ENCODE peak calls at places on chromosomes 5 and 9, in five cellular contexts. One of them, this sample, is unnamed.

GRCh38 chr9:79611091-79611614 is 39.4 kb downstream of the TLE4 start:
- DNase-seq in H9: no peak
- DNase-seq in mesenchymal stem cell: peak; percentile 80
- DNase-seq in neuronal stem cell: peak; percentile 69
- DNase-seq in H1: no peak
- DNase-seq in this sample: no peak

GRCh38 chr5:42720242-42720641 is 36.4 kb upstream of the CCDC152 start:
- DNase-seq in H9: no peak
- DNase-seq in mesenchymal stem cell: peak; percentile 12
- DNase-seq in neuronal stem cell: no peak
- DNase-seq in H1: no peak
- DNase-seq in this sample: peak; percentile 32

GRCh38 chr5:36442796-36443195 is 141.1 kb upstream of the RANBP3L start:
- DNase-seq in H9: no peak
- DNase-seq in mesenchymal stem cell: peak; percentile 3
- DNase-seq in neuronal stem cell: no peak
- DNase-seq in H1: no peak
- DNase-seq in this sample: no peak

GRCh38 chr5:135034186-135034962 is at the start of gene PITX1:
- DNase-seq in H9: peak; percentile 66
- DNase-seq in mesenchymal stem cell: peak; percentile 68
- DNase-seq in neuronal stem cell: peak; percentile 64
- DNase-seq in H1: peak; percentile 80
- DNase-seq in this sample: no peak

GRCh38 chr9:133971121-133971951 is 20.8 kb downstream of the VAV2 start:
- DNase-seq in H9: no peak
- DNase-seq in mesenchymal stem cell: no peak
- DNase-seq in neuronal stem cell: no peak
- DNase-seq in H1: no peak
- DNase-seq in this sample: no peak

GRCh38 chr9:33320568-33321261 is 30.4 kb downstream of the NFX1 start:
- DNase-seq in H9: no peak
- DNase-seq in mesenchymal stem cell: peak; percentile 95
- DNase-seq in neuronal stem cell: no peak
- DNase-seq in H1: no peak
- DNase-seq in this sample: peak; percentile 40

GRCh38 chr5:78511116-78511906 is 137.3 kb downstream of the LHFPL2 start:
- DNase-seq in H9: no peak
- DNase-seq in mesenchymal stem cell: no peak
- DNase-seq in neuronal stem cell: no peak
- DNase-seq in H1: no peak
- DNase-seq in this sample: no peak

GRCh38 chr9:37611961-37612360 is 19.6 kb upstream of the TOMM5 start:
- DNase-seq in H9: no peak
- DNase-seq in mesenchymal stem cell: no peak
- DNase-seq in neuronal stem cell: no peak
- DNase-seq in H1: no peak
- DNase-seq in this sample: no peak

GRCh38 chr9:98311541-98311940 is 56.1 kb upstream of the TBC1D2 start:
- DNase-seq in H9: no peak
- DNase-seq in mesenchymal stem cell: no peak
- DNase-seq in neuronal stem cell: no peak
- DNase-seq in H1: no peak
- DNase-seq in this sample: no peak

GRCh38 chr9:137955224-137955570 is 77.6 kb downstream of the CACNA1B start:
- DNase-seq in H9: no peak
- DNase-seq in mesenchymal stem cell: no peak
- DNase-seq in neuronal stem cell: no peak
- DNase-seq in H1: no peak
- DNase-seq in this sample: no peak

GRCh38 chr5:140966293-140967225 is at the start of gene PCDHAC2:
- DNase-seq in H9: peak; percentile 83
- DNase-seq in mesenchymal stem cell: peak; percentile 73
- DNase-seq in neuronal stem cell: peak; percentile 51
- DNase-seq in H1: peak; percentile 83
- DNase-seq in this sample: no peak

GRCh38 chr9:81408951-81409350 is 280.4 kb downstream of the TLE1 start:
- DNase-seq in H9: no peak
- DNase-seq in mesenchymal stem cell: no peak
- DNase-seq in neuronal stem cell: no peak
- DNase-seq in H1: no peak
- DNase-seq in this sample: no peak

GRCh38 chr9:81411961-81412360 is 277.4 kb downstream of the TLE1 start:
- DNase-seq in H9: no peak
- DNase-seq in mesenchymal stem cell: peak; percentile 12
- DNase-seq in neuronal stem cell: no peak
- DNase-seq in H1: no peak
- DNase-seq in this sample: no peak

GRCh38 chr9:81414836-81415235 is 274.5 kb downstream of the TLE1 start:
- DNase-seq in H9: no peak
- DNase-seq in mesenchymal stem cell: peak; percentile 15
- DNase-seq in neuronal stem cell: no peak
- DNase-seq in H1: no peak
- DNase-seq in this sample: no peak

GRCh38 chr9:81405199-81405598 is 284.1 kb downstream of the TLE1 start:
- DNase-seq in H9: no peak
- DNase-seq in mesenchymal stem cell: no peak
- DNase-seq in neuronal stem cell: no peak
- DNase-seq in H1: no peak
- DNase-seq in this sample: no peak

GRCh38 chr9:81410201-81410600 is 279.1 kb downstream of the TLE1 start:
- DNase-seq in H9: no peak
- DNase-seq in mesenchymal stem cell: peak; percentile 70
- DNase-seq in neuronal stem cell: no peak
- DNase-seq in H1: no peak
- DNase-seq in this sample: peak; percentile 90
- H2BK12ac ChIP-seq in H9: no peak overlapping the region
- H2BK12ac ChIP-seq in mesenchymal stem cell: peak overlapping the region; percentile 54
- H2BK12ac ChIP-seq in neuronal stem cell: no peak overlapping the region
- H2BK12ac ChIP-seq in H1: no peak overlapping the region
- H2BK12ac ChIP-seq in this sample: no peak overlapping the region

DNA sequence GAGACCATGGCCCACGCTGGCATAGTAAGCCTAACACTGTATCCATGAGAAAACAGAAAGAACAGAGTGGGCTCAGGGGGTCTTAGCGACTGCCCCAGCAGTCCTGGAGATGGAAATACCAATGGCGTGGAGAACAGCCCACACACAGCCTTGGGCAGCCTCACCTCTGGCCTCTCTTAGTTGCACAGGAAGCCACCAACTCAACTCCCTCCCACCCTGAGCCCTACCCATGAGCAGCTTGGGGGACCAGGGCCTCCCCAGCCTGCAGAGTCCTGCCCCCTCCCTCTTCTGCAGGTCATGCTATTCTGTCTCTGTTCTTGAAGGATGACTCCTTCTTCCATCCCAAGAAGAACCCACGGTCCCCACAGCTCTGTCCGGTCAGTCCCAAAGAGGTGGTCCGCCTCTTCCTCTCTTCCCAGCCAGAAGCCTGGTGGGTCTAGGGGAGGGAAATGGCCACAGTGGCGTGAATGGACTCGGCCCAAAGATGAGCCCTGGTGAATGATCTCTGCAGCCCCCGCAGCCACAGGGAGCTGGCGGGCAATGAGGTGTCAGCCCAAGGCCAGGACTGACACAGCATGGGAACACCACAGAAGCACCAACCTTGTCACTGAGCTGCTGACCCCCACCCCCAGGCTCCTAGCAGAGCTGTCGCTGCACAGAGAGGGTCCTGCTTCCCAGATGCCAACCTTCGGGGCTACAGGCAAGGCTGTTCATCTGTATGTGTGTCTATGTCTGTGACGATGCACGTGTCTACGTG is 131.2 kb downstream of the ROR2 start:
- DNase-seq in H9: no peak
- DNase-seq in mesenchymal stem cell: no peak
- DNase-seq in neuronal stem cell: no peak
- DNase-seq in H1: no peak
- DNase-seq in this sample: no peak
- H3K18ac ChIP-seq in H9: no peak overlapping the region
- H3K18ac ChIP-seq in mesenchymal stem cell: peak overlapping the region; percentile 70
- H3K18ac ChIP-seq in neuronal stem cell: peak overlapping the region; percentile 38
- H3K18ac ChIP-seq in H1: no peak overlapping the region
- H3K18ac ChIP-seq in this sample: no peak overlapping the region

GRCh38 chr9:131738293-131738692 is 1.6 kb downstream of the RAPGEF1 start:
- DNase-seq in H9: no peak
- DNase-seq in mesenchymal stem cell: no peak
- DNase-seq in neuronal stem cell: no peak
- DNase-seq in H1: no peak
- DNase-seq in this sample: no peak
- H3K27ac ChIP-seq in H9: no peak overlapping the region
- H3K27ac ChIP-seq in mesenchymal stem cell: no peak overlapping the region
- H3K27ac ChIP-seq in neuronal stem cell: no peak overlapping the region
- H3K27ac ChIP-seq in H1: no peak overlapping the region
- H3K27ac ChIP-seq in this sample: no peak overlapping the region

DNA sequence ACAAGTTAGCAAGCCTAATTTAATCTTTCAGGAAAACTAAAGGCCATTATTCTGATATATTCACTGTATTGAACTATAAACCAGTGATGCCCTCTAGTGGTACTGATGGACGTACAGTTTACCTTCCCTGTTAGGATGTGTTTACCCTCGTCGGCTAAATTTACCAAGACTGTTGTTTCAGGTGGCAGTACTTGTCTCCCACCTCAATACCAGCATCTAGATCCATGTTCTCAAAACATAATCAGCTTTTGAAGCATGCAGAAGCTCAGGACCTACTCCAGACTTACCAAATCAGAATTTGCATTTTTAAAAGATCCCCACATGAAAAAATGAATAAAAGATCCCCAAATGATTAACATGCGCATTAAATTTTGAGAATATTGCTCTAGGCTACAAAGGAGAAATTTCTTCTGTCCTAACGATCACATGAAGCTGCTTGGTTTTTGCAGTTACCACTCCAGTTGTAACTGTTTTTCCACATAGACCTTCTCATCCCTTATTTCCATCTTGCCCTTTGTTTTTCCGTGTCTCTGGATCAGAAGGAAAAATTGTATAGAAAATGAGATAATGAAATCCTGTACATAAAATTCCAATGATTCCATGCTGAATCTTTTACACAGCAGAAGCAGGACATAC is 3.2 kb upstream of the BAAT start:
- DNase-seq in H9: no peak
- DNase-seq in mesenchymal stem cell: peak; percentile 55
- DNase-seq in neuronal stem cell: no peak
- DNase-seq in H1: no peak
- DNase-seq in this sample: peak; percentile 12
- H2BK12ac ChIP-seq in H9: no peak overlapping the region
- H2BK12ac ChIP-seq in mesenchymal stem cell: no peak overlapping the region
- H2BK12ac ChIP-seq in neuronal stem cell: no peak overlapping the region
- H2BK12ac ChIP-seq in H1: no peak overlapping the region
- H2BK12ac ChIP-seq in this sample: no peak overlapping the region

DNA sequence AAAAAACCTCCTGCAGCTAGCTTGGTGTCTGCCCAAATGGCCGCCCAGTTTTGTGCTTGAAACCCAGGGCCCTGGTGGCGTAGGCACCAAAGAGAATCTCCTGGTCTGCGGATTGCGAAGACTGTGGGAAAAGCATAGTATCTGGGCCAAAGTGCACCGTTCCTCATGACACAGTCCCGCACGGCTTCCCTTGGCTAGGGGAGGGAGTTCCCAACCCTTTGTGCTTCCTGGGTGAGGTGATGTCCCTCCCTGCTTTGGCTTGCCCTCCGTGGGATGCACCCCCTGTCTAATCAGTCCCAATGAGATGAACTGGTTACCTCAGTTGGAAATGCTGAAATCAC is 83.0 kb upstream of the JAK2 start:
- DNase-seq in H9: peak; percentile 36
- DNase-seq in mesenchymal stem cell: no peak
- DNase-seq in neuronal stem cell: no peak
- DNase-seq in H1: no peak
- DNase-seq in this sample: peak; percentile 64
- H3K18ac ChIP-seq in H9: peak overlapping the region; percentile 62
- H3K18ac ChIP-seq in mesenchymal stem cell: no peak overlapping the region
- H3K18ac ChIP-seq in neuronal stem cell: no peak overlapping the region
- H3K18ac ChIP-seq in H1: no peak overlapping the region
- H3K18ac ChIP-seq in this sample: no peak overlapping the region

DNA sequence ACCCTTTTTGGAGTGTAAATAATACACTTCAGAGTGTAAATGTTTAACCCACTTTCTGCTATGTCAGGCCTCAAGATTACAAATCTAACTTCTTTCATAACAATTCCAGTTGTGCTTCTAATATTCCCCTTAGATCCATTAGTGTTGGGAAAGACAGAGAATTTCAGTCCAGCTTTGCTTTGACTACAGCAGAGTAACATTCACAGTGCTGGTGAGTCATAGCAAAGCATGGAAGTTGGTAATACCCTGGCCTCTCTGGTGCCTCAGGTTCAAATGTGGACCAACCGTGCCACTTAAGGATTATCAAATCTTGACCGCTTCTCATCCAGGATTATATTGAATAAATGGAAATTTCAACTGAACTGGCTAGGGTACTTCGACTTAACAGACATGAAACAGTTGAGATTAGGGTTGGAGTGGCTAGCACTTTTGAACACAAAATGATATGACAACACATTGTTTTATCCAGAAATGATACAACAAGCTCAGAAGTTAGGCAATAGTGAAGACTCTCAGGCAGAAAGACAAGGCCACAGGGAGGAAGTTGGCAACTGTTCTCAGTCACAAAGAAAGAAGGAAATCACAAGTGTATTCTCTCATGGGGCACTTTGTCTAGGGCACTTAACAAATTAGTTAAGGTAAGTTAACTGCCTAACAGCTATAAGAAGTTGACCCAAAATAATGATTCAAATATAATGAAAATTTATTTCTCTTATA is 24.4 kb upstream of the RASA1 start:
- DNase-seq in H9: no peak
- DNase-seq in mesenchymal stem cell: peak; percentile 93
- DNase-seq in neuronal stem cell: no peak
- DNase-seq in H1: no peak
- DNase-seq in this sample: peak; percentile 75
- H3K27ac ChIP-seq in H9: no peak overlapping the region
- H3K27ac ChIP-seq in mesenchymal stem cell: no peak overlapping the region
- H3K27ac ChIP-seq in neuronal stem cell: no peak overlapping the region
- H3K27ac ChIP-seq in H1: no peak overlapping the region
- H3K27ac ChIP-seq in this sample: no peak overlapping the region

DNA sequence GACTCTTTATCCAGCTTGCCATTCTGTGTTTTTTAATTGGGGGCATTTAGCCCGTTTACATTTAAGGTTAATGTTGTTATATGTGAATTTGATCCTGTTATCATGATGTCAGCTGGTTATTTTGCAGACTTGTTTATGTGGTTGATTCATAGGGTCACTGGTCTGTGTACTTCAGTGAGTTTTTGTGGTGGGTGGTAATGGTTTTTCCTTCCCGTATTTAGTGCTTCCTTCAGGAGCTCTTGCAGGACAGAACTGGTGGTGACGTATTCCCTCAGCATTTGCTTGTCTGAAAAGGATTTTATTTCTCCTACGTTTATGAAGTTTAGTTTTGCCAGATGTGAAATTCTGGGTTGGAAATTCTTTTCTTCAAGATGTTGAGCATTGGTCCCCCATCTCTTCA is 381.1 kb downstream of the MAN2A1 start:
- DNase-seq in H9: no peak
- DNase-seq in mesenchymal stem cell: peak; percentile 94
- DNase-seq in neuronal stem cell: no peak
- DNase-seq in H1: no peak
- DNase-seq in this sample: no peak
- H2BK12ac ChIP-seq in H9: no peak overlapping the region
- H2BK12ac ChIP-seq in mesenchymal stem cell: no peak overlapping the region
- H2BK12ac ChIP-seq in neuronal stem cell: no peak overlapping the region
- H2BK12ac ChIP-seq in H1: no peak overlapping the region
- H2BK12ac ChIP-seq in this sample: no peak overlapping the region

GRCh38 chr5:71629950-71630349 is 42.8 kb downstream of the MCCC2 start:
- DNase-seq in H9: no peak
- DNase-seq in mesenchymal stem cell: no peak
- DNase-seq in neuronal stem cell: peak; percentile 4
- DNase-seq in H1: no peak
- DNase-seq in this sample: no peak
- H3K18ac ChIP-seq in H9: no peak overlapping the region
- H3K18ac ChIP-seq in mesenchymal stem cell: no peak overlapping the region
- H3K18ac ChIP-seq in neuronal stem cell: no peak overlapping the region
- H3K18ac ChIP-seq in H1: no peak overlapping the region
- H3K18ac ChIP-seq in this sample: no peak overlapping the region